ENCODE peak calls at places on chromosome 4, in eight cellular contexts. One of them, this sample, is unnamed.

GRCh38 chr4:1472148-1472797 is 66.0 kb upstream of the NKX1-1 start:
- DNase-seq in right cardiac atrium: no peak
- DNase-seq in tibial nerve: no peak
- DNase-seq in fibroblast of mammary gland: no peak
- DNase-seq in A549: no peak
- DNase-seq in adipocyte: no peak
- DNase-seq in GM12878: no peak
- DNase-seq in CD8-positive, alpha-beta T cell: no peak
- DNase-seq in this sample: no peak

GRCh38 chr4:145804134-145804533 is 124.2 kb downstream of the C4orf51 start:
- DNase-seq in A549: no peak
- DNase-seq in adipocyte: peak
- DNase-seq in fibroblast of mammary gland: peak
- DNase-seq in GM12878: no peak
- DNase-seq in CD8-positive, alpha-beta T cell: no peak
- DNase-seq in right cardiac atrium: no peak
- DNase-seq in tibial nerve: peak
- DNase-seq in this sample: no peak

GRCh38 chr4:56182356-56182755 is 204.9 kb downstream of the AASDH start:
- DNase-seq in right cardiac atrium: no peak
- DNase-seq in CD8-positive, alpha-beta T cell: no peak
- DNase-seq in fibroblast of mammary gland: no peak
- DNase-seq in A549: no peak
- DNase-seq in GM12878: no peak
- DNase-seq in adipocyte: no peak
- DNase-seq in tibial nerve: no peak
- DNase-seq in this sample: no peak

GRCh38 chr4:86818211-86818610 is 31.0 kb downstream of the SLC10A6 start:
- DNase-seq in right cardiac atrium: no peak
- DNase-seq in tibial nerve: no peak
- DNase-seq in A549: no peak
- DNase-seq in GM12878: no peak
- DNase-seq in CD8-positive, alpha-beta T cell: no peak
- DNase-seq in adipocyte: peak
- DNase-seq in fibroblast of mammary gland: no peak
- DNase-seq in this sample: no peak

GRCh38 chr4:54159543-54159942 is 59.6 kb downstream of the GSX2 start:
- DNase-seq in right cardiac atrium: no peak
- DNase-seq in A549: no peak
- DNase-seq in fibroblast of mammary gland: no peak
- DNase-seq in adipocyte: no peak
- DNase-seq in GM12878: no peak
- DNase-seq in CD8-positive, alpha-beta T cell: no peak
- DNase-seq in tibial nerve: no peak
- DNase-seq in this sample: no peak

GRCh38 chr4:74884282-74884681 is 48.6 kb upstream of the PARM1 start:
- DNase-seq in tibial nerve: no peak
- DNase-seq in adipocyte: no peak
- DNase-seq in A549: no peak
- DNase-seq in CD8-positive, alpha-beta T cell: no peak
- DNase-seq in fibroblast of mammary gland: no peak
- DNase-seq in right cardiac atrium: no peak
- DNase-seq in GM12878: no peak
- DNase-seq in this sample: no peak

GRCh38 chr4:152352645-152353116 is 183.2 kb downstream of the FBXW7 start:
- DNase-seq in fibroblast of mammary gland: peak
- DNase-seq in adipocyte: peak
- DNase-seq in tibial nerve: peak
- DNase-seq in GM12878: peak
- DNase-seq in CD8-positive, alpha-beta T cell: no peak
- DNase-seq in right cardiac atrium: peak
- DNase-seq in A549: peak
- DNase-seq in this sample: no peak

GRCh38 chr4:148112231-148112982 is 329.8 kb downstream of the NR3C2 start:
- DNase-seq in CD8-positive, alpha-beta T cell: no peak
- DNase-seq in fibroblast of mammary gland: peak
- DNase-seq in tibial nerve: no peak
- DNase-seq in GM12878: no peak
- DNase-seq in right cardiac atrium: no peak
- DNase-seq in A549: no peak
- DNase-seq in adipocyte: peak
- DNase-seq in this sample: no peak

GRCh38 chr4:2177443-2178093 is 64.4 kb downstream of the HAUS3 start:
- DNase-seq in tibial nerve: no peak
- DNase-seq in adipocyte: no peak
- DNase-seq in A549: no peak
- DNase-seq in fibroblast of mammary gland: no peak
- DNase-seq in CD8-positive, alpha-beta T cell: no peak
- DNase-seq in GM12878: no peak
- DNase-seq in right cardiac atrium: no peak
- DNase-seq in this sample: no peak

GRCh38 chr4:186695392-186695791 is 28.3 kb downstream of the FAT1 start:
- DNase-seq in CD8-positive, alpha-beta T cell: no peak
- DNase-seq in adipocyte: no peak
- DNase-seq in fibroblast of mammary gland: no peak
- DNase-seq in GM12878: no peak
- DNase-seq in A549: no peak
- DNase-seq in tibial nerve: no peak
- DNase-seq in right cardiac atrium: no peak
- DNase-seq in this sample: no peak

GRCh38 chr4:151783867-151784266 is 23.1 kb upstream of the GATB start:
- DNase-seq in A549: no peak
- DNase-seq in right cardiac atrium: no peak
- DNase-seq in GM12878: no peak
- DNase-seq in fibroblast of mammary gland: no peak
- DNase-seq in tibial nerve: no peak
- DNase-seq in adipocyte: no peak
- DNase-seq in CD8-positive, alpha-beta T cell: no peak
- DNase-seq in this sample: no peak

GRCh38 chr4:94575652-94576051 is 123.9 kb downstream of the PDLIM5 start:
- DNase-seq in fibroblast of mammary gland: no peak
- DNase-seq in A549: no peak
- DNase-seq in right cardiac atrium: no peak
- DNase-seq in tibial nerve: no peak
- DNase-seq in adipocyte: no peak
- DNase-seq in CD8-positive, alpha-beta T cell: no peak
- DNase-seq in GM12878: no peak
- DNase-seq in this sample: no peak

GRCh38 chr4:30945586-30945985 is 225.4 kb downstream of the PCDH7 start:
- DNase-seq in right cardiac atrium: no peak
- DNase-seq in GM12878: no peak
- DNase-seq in adipocyte: peak
- DNase-seq in tibial nerve: no peak
- DNase-seq in fibroblast of mammary gland: no peak
- DNase-seq in CD8-positive, alpha-beta T cell: no peak
- DNase-seq in A549: no peak
- DNase-seq in this sample: no peak

GRCh38 chr4:104969394-104970066 is 177.1 kb upstream of the TET2 start:
- DNase-seq in A549: no peak
- DNase-seq in adipocyte: no peak
- DNase-seq in fibroblast of mammary gland: no peak
- DNase-seq in tibial nerve: no peak
- DNase-seq in GM12878: peak
- DNase-seq in CD8-positive, alpha-beta T cell: no peak
- DNase-seq in right cardiac atrium: no peak
- DNase-seq in this sample: no peak

GRCh38 chr4:104971458-104971857 is 175.2 kb upstream of the TET2 start:
- DNase-seq in adipocyte: no peak
- DNase-seq in GM12878: no peak
- DNase-seq in fibroblast of mammary gland: peak
- DNase-seq in tibial nerve: no peak
- DNase-seq in right cardiac atrium: no peak
- DNase-seq in A549: no peak
- DNase-seq in CD8-positive, alpha-beta T cell: no peak
- DNase-seq in this sample: no peak

GRCh38 chr4:104967034-104967401 is 179.7 kb upstream of the TET2 start:
- DNase-seq in tibial nerve: no peak
- DNase-seq in adipocyte: no peak
- DNase-seq in GM12878: no peak
- DNase-seq in A549: no peak
- DNase-seq in right cardiac atrium: no peak
- DNase-seq in fibroblast of mammary gland: no peak
- DNase-seq in CD8-positive, alpha-beta T cell: no peak
- DNase-seq in this sample: no peak

GRCh38 chr4:104964387-104965175 is 182.1 kb upstream of the TET2 start:
- DNase-seq in right cardiac atrium: peak
- DNase-seq in tibial nerve: no peak
- DNase-seq in CD8-positive, alpha-beta T cell: no peak
- DNase-seq in GM12878: no peak
- DNase-seq in A549: no peak
- DNase-seq in adipocyte: no peak
- DNase-seq in fibroblast of mammary gland: no peak
- DNase-seq in this sample: no peak

DNA sequence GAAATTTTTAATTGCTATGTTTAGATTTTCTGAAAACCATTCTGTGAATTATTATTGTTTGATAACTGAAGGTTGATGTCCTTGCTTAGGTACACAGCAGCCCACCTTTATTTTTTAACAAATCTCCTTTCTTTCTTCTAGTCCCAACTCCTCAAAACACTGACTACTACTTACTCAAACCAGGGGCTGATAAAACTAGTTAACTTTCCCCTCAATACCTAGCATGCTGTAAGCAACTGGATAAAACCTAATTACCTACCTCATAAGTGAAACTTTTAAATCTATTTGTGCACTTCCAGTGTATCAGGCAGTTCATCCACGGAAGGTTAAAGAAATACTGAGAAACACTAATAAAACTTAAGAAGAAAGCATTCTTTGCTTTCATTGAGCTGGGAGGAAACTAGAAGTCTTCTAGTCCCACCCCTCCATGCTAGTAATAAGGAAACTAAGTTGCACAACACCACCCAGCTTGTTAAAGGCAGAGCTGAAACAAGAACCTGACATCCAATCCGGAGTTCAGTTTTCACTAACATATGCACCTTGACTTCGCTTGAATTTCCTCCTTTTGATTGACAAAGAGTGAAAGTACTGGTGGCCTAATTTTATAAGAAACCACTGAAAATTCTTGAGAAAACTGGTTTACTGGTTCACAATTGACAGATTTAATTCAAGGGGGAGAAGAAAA is 180.2 kb upstream of the TET2 start:
- DNase-seq in tibial nerve: peak
- DNase-seq in right cardiac atrium: no peak
- DNase-seq in fibroblast of mammary gland: no peak
- DNase-seq in A549: no peak
- DNase-seq in CD8-positive, alpha-beta T cell: no peak
- DNase-seq in adipocyte: peak
- DNase-seq in GM12878: peak
- DNase-seq in this sample: no peak
- H3K4me3 ChIP-seq in tibial nerve: no peak
- H3K4me3 ChIP-seq in right cardiac atrium: no peak
- H3K4me3 ChIP-seq in fibroblast of mammary gland: no peak
- H3K4me3 ChIP-seq in A549: no peak
- H3K4me3 ChIP-seq in CD8-positive, alpha-beta T cell: no peak
- H3K4me3 ChIP-seq in adipocyte: no peak
- H3K4me3 ChIP-seq in GM12878: peak
- H3K4me3 ChIP-seq in this sample: no peak

DNA sequence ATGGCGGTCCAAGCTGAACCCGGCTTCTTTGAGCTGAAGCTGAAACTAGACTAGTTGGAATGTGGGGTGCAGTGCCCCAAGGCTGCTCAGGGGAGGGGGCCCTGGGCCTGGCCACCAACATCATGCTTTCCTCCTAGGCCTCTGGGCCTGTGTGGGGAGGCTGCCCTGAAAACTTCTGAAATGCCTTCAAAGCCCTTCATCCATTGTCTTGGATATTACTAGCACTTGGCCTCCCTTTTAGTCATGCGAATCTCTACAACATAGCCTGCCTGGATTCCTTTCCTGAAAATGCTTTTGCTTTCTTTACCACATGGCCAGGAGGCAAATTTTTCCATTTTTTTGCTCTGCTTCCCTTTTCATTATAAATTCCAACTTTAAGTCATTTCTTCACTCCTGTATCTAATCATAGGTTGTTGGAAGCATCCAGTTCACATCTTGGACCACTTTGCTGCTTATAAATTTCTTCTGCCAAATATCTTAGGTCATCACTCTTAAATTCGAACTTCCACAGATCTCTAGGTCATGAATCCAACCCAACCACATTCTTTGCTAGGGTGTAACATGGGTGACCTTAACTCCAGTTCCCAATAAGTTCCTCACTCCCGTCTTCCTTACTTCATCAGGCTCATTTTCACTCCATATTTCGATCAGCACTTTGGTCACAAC is 103.4 kb downstream of the DDIT4L start:
- DNase-seq in tibial nerve: no peak
- DNase-seq in right cardiac atrium: no peak
- DNase-seq in CD8-positive, alpha-beta T cell: no peak
- DNase-seq in fibroblast of mammary gland: peak
- DNase-seq in GM12878: no peak
- DNase-seq in adipocyte: peak
- DNase-seq in A549: no peak
- DNase-seq in this sample: peak
- H3K4me3 ChIP-seq in tibial nerve: no peak
- H3K4me3 ChIP-seq in right cardiac atrium: no peak
- H3K4me3 ChIP-seq in CD8-positive, alpha-beta T cell: no peak
- H3K4me3 ChIP-seq in fibroblast of mammary gland: no peak
- H3K4me3 ChIP-seq in GM12878: no peak
- H3K4me3 ChIP-seq in adipocyte: peak
- H3K4me3 ChIP-seq in A549: no peak
- H3K4me3 ChIP-seq in this sample: no peak

GRCh38 chr4:73705056-73705432 is 35.3 kb upstream of the CXCL8 start:
- DNase-seq in tibial nerve: no peak
- DNase-seq in fibroblast of mammary gland: peak
- DNase-seq in GM12878: no peak
- DNase-seq in CD8-positive, alpha-beta T cell: no peak
- DNase-seq in adipocyte: peak
- DNase-seq in right cardiac atrium: no peak
- DNase-seq in A549: no peak
- DNase-seq in this sample: peak
- H3K4me3 ChIP-seq in tibial nerve: no peak
- H3K4me3 ChIP-seq in fibroblast of mammary gland: no peak
- H3K4me3 ChIP-seq in GM12878: no peak
- H3K4me3 ChIP-seq in CD8-positive, alpha-beta T cell: no peak
- H3K4me3 ChIP-seq in adipocyte: peak
- H3K4me3 ChIP-seq in right cardiac atrium: no peak
- H3K4me3 ChIP-seq in A549: no peak
- H3K4me3 ChIP-seq in this sample: no peak

GRCh38 chr4:87864321-87864720 is 31.6 kb downstream of the MEPE start:
- DNase-seq in fibroblast of mammary gland: no peak
- DNase-seq in adipocyte: no peak
- DNase-seq in right cardiac atrium: no peak
- DNase-seq in CD8-positive, alpha-beta T cell: no peak
- DNase-seq in GM12878: no peak
- DNase-seq in A549: no peak
- DNase-seq in tibial nerve: no peak
- DNase-seq in this sample: no peak

GRCh38 chr4:87872043-87872442 is 39.3 kb downstream of the MEPE start:
- DNase-seq in A549: no peak
- DNase-seq in CD8-positive, alpha-beta T cell: no peak
- DNase-seq in adipocyte: no peak
- DNase-seq in GM12878: no peak
- DNase-seq in fibroblast of mammary gland: no peak
- DNase-seq in tibial nerve: no peak
- DNase-seq in right cardiac atrium: no peak
- DNase-seq in this sample: no peak

GRCh38 chr4:87865288-87865687 is 32.5 kb downstream of the MEPE start:
- DNase-seq in fibroblast of mammary gland: no peak
- DNase-seq in GM12878: no peak
- DNase-seq in CD8-positive, alpha-beta T cell: no peak
- DNase-seq in tibial nerve: no peak
- DNase-seq in adipocyte: no peak
- DNase-seq in A549: no peak
- DNase-seq in right cardiac atrium: no peak
- DNase-seq in this sample: no peak

GRCh38 chr4:87865960-87866598 is 33.3 kb downstream of the MEPE start:
- DNase-seq in right cardiac atrium: no peak
- DNase-seq in adipocyte: peak
- DNase-seq in fibroblast of mammary gland: no peak
- DNase-seq in CD8-positive, alpha-beta T cell: no peak
- DNase-seq in A549: no peak
- DNase-seq in tibial nerve: no peak
- DNase-seq in GM12878: no peak
- DNase-seq in this sample: no peak

GRCh38 chr4:87868482-87868881 is 35.7 kb downstream of the MEPE start:
- DNase-seq in A549: no peak
- DNase-seq in GM12878: no peak
- DNase-seq in right cardiac atrium: no peak
- DNase-seq in adipocyte: no peak
- DNase-seq in CD8-positive, alpha-beta T cell: no peak
- DNase-seq in fibroblast of mammary gland: no peak
- DNase-seq in tibial nerve: no peak
- DNase-seq in this sample: no peak
- H3K4me3 ChIP-seq in A549: no peak
- H3K4me3 ChIP-seq in GM12878: no peak
- H3K4me3 ChIP-seq in right cardiac atrium: no peak
- H3K4me3 ChIP-seq in adipocyte: no peak
- H3K4me3 ChIP-seq in CD8-positive, alpha-beta T cell: no peak
- H3K4me3 ChIP-seq in fibroblast of mammary gland: no peak
- H3K4me3 ChIP-seq in tibial nerve: no peak
- H3K4me3 ChIP-seq in this sample: no peak